ENCODE peak calls at places on chromosomes 6 and 20, in six cellular contexts. G, W, H, O, C and Q are unnamed samples.

GRCh38 chr6:101597711-101598110 is 204.2 kb downstream of the GRIK2 start:
- DNase-seq in G (no peak), W (no peak), H (peak), O (no peak), C (peak), Q (no peak)

GRCh38 chr20:34300809-34301586 is 2.2 kb downstream of the AHCY start:
- DNase-seq in G (no peak), W (no peak), H (no peak), O (peak), C (no peak), Q (no peak)

GRCh38 chr6:142155895-142156757 is 9.1 kb downstream of the VTA1 start:
- DNase-seq in G (peak), W (no peak), H (no peak), O (peak), C (no peak), Q (no peak)

GRCh38 chr6:44084231-44085014 is 42.8 kb downstream of the MRPL14 start:
- DNase-seq in G (no peak), W (no peak), H (peak), O (no peak), C (no peak), Q (no peak)

GRCh38 chr6:30150151-30150550 is 10.9 kb downstream of the TRIM10 start:
- DNase-seq in G (no peak), W (no peak), H (peak), O (no peak), C (peak), Q (no peak)

GRCh38 chr6:56840467-56841371 is 114.2 kb upstream of the BEND6 start:
- DNase-seq in G (peak), W (no peak), H (peak), O (peak), C (no peak), Q (no peak)

GRCh38 chr6:162157157-162157556 is 570.4 kb downstream of the PRKN start:
- DNase-seq in G (no peak), W (no peak), H (no peak), O (no peak), C (no peak), Q (no peak)

GRCh38 chr6:30206152-30206551 is 7.1 kb downstream of the TRIM26 start:
- DNase-seq in G (no peak), W (no peak), H (no peak), O (no peak), C (no peak), Q (no peak)

GRCh38 chr6:138555294-138555988 is 56.1 kb upstream of the NHSL1 start:
- DNase-seq in G (no peak), W (peak), H (peak), O (no peak), C (peak), Q (peak)

GRCh38 chr6:18561006-18561750 is 174.0 kb downstream of the RNF144B start:
- DNase-seq in G (no peak), W (no peak), H (no peak), O (no peak), C (no peak), Q (no peak)

GRCh38 chr20:61575151-61575937 is 323.3 kb downstream of the CDH4 start:
- DNase-seq in G (no peak), W (no peak), H (no peak), O (peak), C (no peak), Q (no peak)

DNA sequence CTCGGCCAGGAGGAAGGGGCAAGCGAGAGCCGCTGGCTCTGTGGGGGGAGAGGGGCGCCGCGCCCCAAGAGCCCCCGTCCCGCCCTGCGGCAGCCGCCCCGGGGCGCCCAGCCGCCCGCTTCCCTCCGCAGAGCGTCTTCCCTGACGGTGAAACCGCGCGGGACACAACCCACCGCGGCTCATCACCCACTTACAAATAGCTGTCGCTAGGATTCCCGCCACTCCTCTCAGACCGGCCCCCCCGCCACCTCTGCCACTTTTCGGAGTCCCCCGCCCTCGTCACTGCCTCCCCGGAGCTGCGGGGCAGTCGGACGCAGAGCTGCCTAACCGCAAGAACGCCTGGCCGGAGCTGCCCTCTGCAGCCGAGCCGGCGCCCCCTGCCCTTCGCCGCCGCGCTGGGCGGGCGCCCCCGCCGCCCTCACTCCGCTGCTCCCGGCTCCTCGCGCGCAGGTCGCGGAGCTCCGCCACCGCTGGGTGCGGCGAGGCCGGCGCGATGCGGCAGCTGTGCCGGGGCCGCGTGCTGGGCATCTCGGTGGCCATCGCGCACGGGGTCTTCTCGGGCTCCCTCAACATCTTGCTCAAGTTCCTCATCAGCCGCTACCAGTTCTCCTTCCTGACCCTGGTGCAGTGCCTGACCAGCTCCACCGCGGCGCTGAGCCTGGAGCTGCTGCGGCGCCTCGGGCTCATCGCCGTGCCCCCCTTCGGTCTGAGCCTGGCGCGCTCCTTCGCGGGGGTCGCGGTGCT is at the start of gene SLC35D3:
- DNase-seq in G (no peak), W (peak), H (no peak), O (peak), C (no peak), Q (no peak)
- H2AFZ ChIP-seq in G (no peak), W (peak), H (peak), O (peak), C (peak), Q (peak)

GRCh38 chr6:19772891-19773290 is 64.3 kb upstream of the ID4 start:
- DNase-seq in G (no peak), W (no peak), H (no peak), O (no peak), C (no peak), Q (no peak)

DNA sequence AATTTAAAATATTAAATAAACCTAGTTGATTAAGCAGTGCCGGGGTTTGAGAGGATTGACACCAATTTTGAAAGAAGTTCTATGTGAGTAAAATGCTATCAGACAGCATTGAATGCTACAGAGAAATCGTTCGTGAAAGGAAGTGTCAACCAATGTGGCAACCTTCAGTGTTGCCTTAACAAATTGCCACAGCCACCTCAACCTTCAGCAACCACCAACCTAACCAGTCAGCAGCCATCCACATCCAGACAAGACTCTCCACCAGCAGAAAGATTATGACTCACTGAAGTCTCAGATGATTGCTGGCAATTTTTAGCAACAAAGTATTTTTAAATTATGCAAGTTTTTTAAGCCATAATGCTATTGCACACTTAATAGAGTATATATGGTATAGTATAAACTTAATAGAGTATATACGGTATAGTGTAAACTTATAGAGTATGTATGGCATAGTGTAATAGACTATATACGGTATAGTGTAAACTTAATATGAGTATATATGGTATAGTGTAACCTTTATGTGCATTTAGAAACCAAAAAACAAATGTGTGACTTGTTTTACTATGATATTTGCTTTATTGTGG is 65.3 kb upstream of the ID4 start:
- DNase-seq in G (no peak), W (no peak), H (peak), O (no peak), C (peak), Q (no peak)
- H2AFZ ChIP-seq in G (no peak), W (no peak), H (no peak), O (no peak), C (no peak), Q (no peak)

GRCh38 chr6:154537486-154537885 is 27.0 kb upstream of the CNKSR3 start:
- DNase-seq in G (no peak), W (no peak), H (no peak), O (peak), C (no peak), Q (no peak)
- H2AFZ ChIP-seq in G (no peak), W (peak), H (peak), O (peak), C (no peak), Q (no peak)

GRCh38 chr20:56995635-56996075 is 270.8 kb downstream of the BMP7 start:
- DNase-seq in G (peak), W (peak), H (peak), O (peak), C (peak), Q (peak)
- H2AFZ ChIP-seq in G (no peak), W (no peak), H (no peak), O (no peak), C (no peak), Q (no peak)